ENCODE peak calls at places on chromosomes 6 and 20, in six cellular contexts. P, B, D, N, Z and I are unnamed samples.

GRCh38 chr20:38649275-38649891 is 47.8 kb downstream of the ARHGAP40 start:
- DNase-seq in P (no peak), B (no peak), D (no peak), N (no peak), Z (no peak), I (no peak)

GRCh38 chr6:132893772-132894490 is 79.6 kb downstream of the RPS12 start:
- DNase-seq in P (no peak), B (no peak), D (no peak), N (no peak), Z (no peak), I (no peak)

GRCh38 chr6:43013020-43013842 is 515 bp downstream of the MEA1 start:
- DNase-seq in P (no peak), B (no peak), D (no peak), N (no peak), Z (no peak), I (no peak)

GRCh38 chr6:126650931-126651330 is 311.0 kb downstream of the CENPW start:
- DNase-seq in P (no peak), B (no peak), D (no peak), N (no peak), Z (no peak), I (no peak)

GRCh38 chr6:150897400-150897943 is 32.0 kb downstream of the MTHFD1L start:
- DNase-seq in P (no peak), B (no peak), D (no peak), N (no peak), Z (no peak), I (no peak)

GRCh38 chr6:158571826-158572652 is 12.1 kb downstream of the TMEM181 start:
- DNase-seq in P (no peak), B (no peak), D (no peak), N (no peak), Z (peak; percentile 87), I (no peak)

GRCh38 chr6:3315068-3315467 is 56.3 kb downstream of the PSMG4 start:
- DNase-seq in P (no peak), B (no peak), D (peak; percentile 44), N (no peak), Z (no peak), I (no peak)

GRCh38 chr20:37295001-37295400 is 5.5 kb downstream of the MANBAL start:
- DNase-seq in P (peak; percentile 94), B (peak; percentile 96), D (no peak), N (no peak), Z (no peak), I (no peak)

GRCh38 chr6:163536770-163537169 is 122.3 kb downstream of the QKI start:
- DNase-seq in P (no peak), B (no peak), D (no peak), N (no peak), Z (no peak), I (no peak)

GRCh38 chr20:35269055-35269781 is 8.7 kb downstream of the MMP24OS start:
- DNase-seq in P (no peak), B (peak; percentile 76), D (no peak), N (peak; percentile 45), Z (peak; percentile 65), I (peak; percentile 66)

GRCh38 chr6:113495521-113495920 is 361.6 kb upstream of the MARCKS start:
- DNase-seq in P (no peak), B (no peak), D (no peak), N (no peak), Z (no peak), I (no peak)

GRCh38 chr6:88683734-88684133 is 279.7 kb downstream of the RNGTT start:
- DNase-seq in P (no peak), B (no peak), D (no peak), N (no peak), Z (no peak), I (no peak)

GRCh38 chr20:43721429-43722152 is 5.2 kb downstream of the GTSF1L start:
- DNase-seq in P (no peak), B (no peak), D (no peak), N (no peak), Z (no peak), I (no peak)

GRCh38 chr20:50298554-50299324 is 108.1 kb downstream of the CEBPB start:
- DNase-seq in P (no peak), B (no peak), D (peak; percentile 65), N (no peak), Z (no peak), I (peak; percentile 17)

GRCh38 chr6:3347826-3348225 is 89.1 kb downstream of the PSMG4 start:
- DNase-seq in P (no peak), B (no peak), D (no peak), N (no peak), Z (no peak), I (no peak)

GRCh38 chr6:19417713-19418112 is 419.5 kb upstream of the ID4 start:
- DNase-seq in P (peak; percentile 90), B (no peak), D (no peak), N (no peak), Z (no peak), I (no peak)

GRCh38 chr6:31582230-31582601 is at the start of gene LTB:
- DNase-seq in P (no peak), B (no peak), D (peak; percentile 94), N (no peak), Z (peak; percentile 41), I (no peak)

GRCh38 chr6:43766964-43767461 is 3.0 kb upstream of the VEGFA start:
- DNase-seq in P (no peak), B (no peak), D (no peak), N (no peak), Z (peak; percentile 66), I (no peak)

GRCh38 chr6:63510353-63510686 is 62.0 kb upstream of the LOC128125822 start:
- DNase-seq in P (no peak), B (no peak), D (no peak), N (no peak), Z (no peak), I (no peak)

GRCh38 chr6:142786476-142786875 is 158.5 kb downstream of the HIVEP2 start:
- DNase-seq in P (no peak), B (no peak), D (no peak), N (no peak), Z (no peak), I (no peak)

GRCh38 chr20:2694519-2694918 is 1.9 kb downstream of the EBF4 start:
- DNase-seq in P (no peak), B (no peak), D (peak; percentile 67), N (no peak), Z (no peak), I (no peak)

GRCh38 chr20:5734559-5735137 is 15.6 kb upstream of the SHLD1 start:
- DNase-seq in P (no peak), B (no peak), D (no peak), N (no peak), Z (no peak), I (no peak)

GRCh38 chr6:88730602-88731001 is 232.8 kb downstream of the RNGTT start:
- DNase-seq in P (no peak), B (peak; percentile 0), D (no peak), N (no peak), Z (no peak), I (no peak)

GRCh38 chr20:48697845-48698491 is 129.8 kb downstream of the PREX1 start:
- DNase-seq in P (no peak), B (peak; percentile 61), D (peak; percentile 72), N (peak; percentile 81), Z (peak; percentile 51), I (peak; percentile 94)

GRCh38 chr6:112603726-112604125 is 256.6 kb downstream of the RFPL4B start:
- DNase-seq in P (no peak), B (no peak), D (no peak), N (no peak), Z (no peak), I (no peak)

GRCh38 chr6:126534418-126534817 is 194.5 kb downstream of the CENPW start:
- DNase-seq in P (no peak), B (no peak), D (no peak), N (no peak), Z (no peak), I (no peak)

GRCh38 chr6:28758046-28758817 is 165.6 kb downstream of the TRIM27 start:
- DNase-seq in P (peak; percentile 86), B (peak; percentile 25), D (no peak), N (no peak), Z (no peak), I (no peak)

DNA sequence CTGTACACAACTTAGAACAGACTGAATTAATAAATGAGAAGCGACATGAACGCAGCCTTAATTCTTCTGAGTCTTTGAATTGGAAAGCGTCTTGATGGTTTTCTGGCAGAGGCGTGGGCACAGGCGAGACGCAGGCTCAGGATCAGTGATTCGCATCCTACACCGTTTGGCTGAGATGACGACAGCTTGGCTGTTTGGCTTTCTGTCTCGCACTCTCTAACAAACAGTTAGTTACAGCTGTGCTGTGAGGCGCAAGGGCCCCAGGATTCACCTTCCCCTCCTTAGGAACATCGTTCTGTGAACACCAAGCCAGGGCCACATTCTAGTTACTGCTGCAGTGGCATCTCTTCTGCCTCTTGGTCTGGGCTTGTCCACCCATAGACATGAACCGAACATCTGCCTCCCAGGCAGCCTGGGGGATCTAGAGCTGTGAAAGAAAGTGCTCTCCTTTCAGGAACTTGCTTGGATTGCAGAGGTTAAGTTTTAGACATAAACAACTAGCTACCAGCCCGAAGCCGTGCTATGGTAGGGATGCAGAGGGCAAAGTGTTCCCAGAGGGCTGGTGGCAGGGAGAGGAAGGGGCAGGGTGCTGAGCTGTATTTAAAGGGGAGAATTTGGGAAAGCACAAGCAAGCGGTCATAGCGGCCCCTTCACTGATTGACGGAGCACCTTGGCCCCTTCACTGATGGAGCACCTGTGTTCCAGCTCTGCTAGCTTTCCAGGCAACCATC is 49.6 kb downstream of the TCP11 start:
- DNase-seq in P (no peak), B (no peak), D (no peak), N (no peak), Z (no peak), I (no peak)
- H3K4me1 ChIP-seq in P (peaks cover 7% of the 10 kb centered on the region), B (peaks cover 17% of the 10 kb centered on the region), D (peaks cover 45% of the 10 kb centered on the region), N (peaks cover 4% of the 10 kb centered on the region), Z (peaks cover 4% of the 10 kb centered on the region), I (peaks cover 16% of the 10 kb centered on the region)

DNA sequence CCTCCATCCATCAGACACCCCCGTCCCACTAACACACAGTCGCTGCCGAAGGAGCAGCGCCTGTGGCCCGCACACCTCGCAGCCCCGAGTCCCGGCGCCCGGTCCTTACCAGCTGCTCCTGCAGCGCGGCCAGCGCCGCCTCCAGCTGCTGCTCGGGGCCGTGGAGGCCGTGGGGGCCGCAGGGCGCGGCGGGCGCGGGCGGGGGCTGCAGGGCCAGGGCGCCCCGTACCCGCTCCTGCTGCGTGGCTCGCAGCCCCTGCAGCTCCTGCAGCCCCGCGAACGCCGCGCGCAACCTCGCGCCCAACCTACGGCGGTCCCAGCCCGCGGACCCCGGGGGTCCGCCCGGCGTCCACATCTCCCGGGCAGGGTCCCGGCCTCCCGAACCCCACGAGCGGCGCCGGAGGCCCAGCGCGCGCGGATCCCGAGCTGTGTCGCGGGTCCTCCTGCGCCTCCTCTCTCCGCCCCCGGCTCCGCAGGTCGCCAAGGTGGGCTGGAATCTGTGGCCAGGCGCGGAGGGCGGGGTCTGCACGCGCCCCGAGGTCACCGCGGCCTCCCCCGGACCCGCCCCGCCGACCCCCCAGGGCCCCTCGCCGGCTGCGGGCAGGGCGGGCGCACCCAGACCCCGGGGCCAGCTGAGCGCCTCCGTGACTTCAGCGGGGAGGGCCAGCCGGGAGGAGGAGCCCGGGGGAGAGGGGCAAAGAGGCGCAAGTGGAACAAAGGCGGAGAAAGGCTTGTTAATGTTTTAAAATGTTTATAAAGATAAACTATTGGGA is at the start of gene DACT2:
- DNase-seq in P (no peak), B (peak; percentile 18), D (no peak), N (no peak), Z (no peak), I (no peak)
- H3K4me3 ChIP-seq in P (no peak within 1 kb of the TSS), B (peak within 1 kb of the TSS; percentile 72), D (peak within 1 kb of the TSS; percentile 27), N (peak within 1 kb of the TSS; percentile 53), Z (peak within 1 kb of the TSS; percentile 44), I (peak within 1 kb of the TSS; percentile 59)

GRCh38 chr6:157258878-157259277 is 64.4 kb downstream of the TMEM242 start:
- DNase-seq in P (no peak), B (no peak), D (peak; percentile 77), N (no peak), Z (no peak), I (no peak)
- TF ChIP-seq POLR2A in P (no peak), B (no peak), D (no peak), N (no peak), Z (no peak), I (no peak)

GRCh38 chr6:90090866-90091265 is 196.6 kb downstream of the GJA10 start:
- DNase-seq in P (no peak), B (no peak), D (no peak), N (no peak), Z (no peak), I (no peak)
- H3K4me1 ChIP-seq in P (peaks cover 20% of the 10 kb centered on the region), B (no peaks in the 10 kb centered on the region), D (peaks cover 10% of the 10 kb centered on the region), N (no peaks in the 10 kb centered on the region), Z (no peaks in the 10 kb centered on the region), I (no peaks in the 10 kb centered on the region)